ENCODE peak calls at places on chromosomes 4 and X, in eight cellular contexts. One of them, this sample, is unnamed.

GRCh38 chrX:136725446-136726104 is 55.2 kb downstream of the ARHGEF6 start:
- DNase-seq in cardiac muscle cell: no peak
- DNase-seq in type B pancreatic cell: no peak
- DNase-seq in iris pigment epithelial cell: peak; percentile 62
- DNase-seq in HEK293T: no peak
- DNase-seq in DMS153: no peak
- DNase-seq in stimulated activated CD4-positive, alpha-beta T cell treated with anti-CD3 and anti-CD28 coated beads, TNF-alpha, amount 100 ng/mL, for 48 hours: no peak
- DNase-seq in breast epithelium: peak; percentile 31
- DNase-seq in this sample: no peak

GRCh38 chrX:109475174-109475891 is 6.6 kb downstream of the GUCY2F start:
- DNase-seq in cardiac muscle cell: peak; percentile 77
- DNase-seq in type B pancreatic cell: peak; percentile 70
- DNase-seq in iris pigment epithelial cell: peak; percentile 40
- DNase-seq in HEK293T: peak; percentile 79
- DNase-seq in DMS153: no peak
- DNase-seq in stimulated activated CD4-positive, alpha-beta T cell treated with anti-CD3 and anti-CD28 coated beads, TNF-alpha, amount 100 ng/mL, for 48 hours: no peak
- DNase-seq in breast epithelium: peak; percentile 17
- DNase-seq in this sample: peak; percentile 45

GRCh38 chr4:53592128-53592527 is 842 bp upstream of the LNX1 start:
- DNase-seq in cardiac muscle cell: no peak
- DNase-seq in type B pancreatic cell: no peak
- DNase-seq in iris pigment epithelial cell: no peak
- DNase-seq in HEK293T: no peak
- DNase-seq in DMS153: no peak
- DNase-seq in stimulated activated CD4-positive, alpha-beta T cell treated with anti-CD3 and anti-CD28 coated beads, TNF-alpha, amount 100 ng/mL, for 48 hours: no peak
- DNase-seq in breast epithelium: no peak
- DNase-seq in this sample: no peak

GRCh38 chr4:52911684-52912294 is 49.7 kb downstream of the RASL11B start:
- DNase-seq in cardiac muscle cell: peak; percentile 88
- DNase-seq in type B pancreatic cell: peak; percentile 76
- DNase-seq in iris pigment epithelial cell: peak; percentile 78
- DNase-seq in HEK293T: peak; percentile 77
- DNase-seq in DMS153: peak; percentile 56
- DNase-seq in stimulated activated CD4-positive, alpha-beta T cell treated with anti-CD3 and anti-CD28 coated beads, TNF-alpha, amount 100 ng/mL, for 48 hours: peak; percentile 74
- DNase-seq in breast epithelium: peak; percentile 48
- DNase-seq in this sample: peak; percentile 75

GRCh38 chr4:140116442-140117104 is 37.4 kb downstream of the MAML3 start:
- DNase-seq in cardiac muscle cell: no peak
- DNase-seq in type B pancreatic cell: no peak
- DNase-seq in iris pigment epithelial cell: peak; percentile 47
- DNase-seq in HEK293T: no peak
- DNase-seq in DMS153: peak; percentile 16
- DNase-seq in stimulated activated CD4-positive, alpha-beta T cell treated with anti-CD3 and anti-CD28 coated beads, TNF-alpha, amount 100 ng/mL, for 48 hours: no peak
- DNase-seq in breast epithelium: no peak
- DNase-seq in this sample: no peak

GRCh38 chr4:5757536-5757935 is 46.5 kb downstream of the EVC start:
- DNase-seq in cardiac muscle cell: no peak
- DNase-seq in type B pancreatic cell: no peak
- DNase-seq in iris pigment epithelial cell: no peak
- DNase-seq in HEK293T: no peak
- DNase-seq in DMS153: no peak
- DNase-seq in stimulated activated CD4-positive, alpha-beta T cell treated with anti-CD3 and anti-CD28 coated beads, TNF-alpha, amount 100 ng/mL, for 48 hours: no peak
- DNase-seq in breast epithelium: no peak
- DNase-seq in this sample: no peak

GRCh38 chr4:99886146-99886545 is 8.1 kb downstream of the LAMTOR3 start:
- DNase-seq in cardiac muscle cell: no peak
- DNase-seq in type B pancreatic cell: no peak
- DNase-seq in iris pigment epithelial cell: peak; percentile 60
- DNase-seq in HEK293T: no peak
- DNase-seq in DMS153: no peak
- DNase-seq in stimulated activated CD4-positive, alpha-beta T cell treated with anti-CD3 and anti-CD28 coated beads, TNF-alpha, amount 100 ng/mL, for 48 hours: no peak
- DNase-seq in breast epithelium: no peak
- DNase-seq in this sample: no peak

GRCh38 chr4:108620933-108621905 is 843 bp downstream of the RPL34 start:
- DNase-seq in cardiac muscle cell: no peak
- DNase-seq in type B pancreatic cell: no peak
- DNase-seq in iris pigment epithelial cell: no peak
- DNase-seq in HEK293T: no peak
- DNase-seq in DMS153: no peak
- DNase-seq in stimulated activated CD4-positive, alpha-beta T cell treated with anti-CD3 and anti-CD28 coated beads, TNF-alpha, amount 100 ng/mL, for 48 hours: no peak
- DNase-seq in breast epithelium: no peak
- DNase-seq in this sample: no peak

GRCh38 chr4:242121-242848 is 63.0 kb downstream of the ZNF732 start:
- DNase-seq in cardiac muscle cell: peak; percentile 73
- DNase-seq in type B pancreatic cell: no peak
- DNase-seq in iris pigment epithelial cell: peak; percentile 49
- DNase-seq in HEK293T: peak; percentile 52
- DNase-seq in DMS153: peak; percentile 19
- DNase-seq in stimulated activated CD4-positive, alpha-beta T cell treated with anti-CD3 and anti-CD28 coated beads, TNF-alpha, amount 100 ng/mL, for 48 hours: peak; percentile 32
- DNase-seq in breast epithelium: peak; percentile 24
- DNase-seq in this sample: no peak

GRCh38 chrX:137313627-137314026 is 252.3 kb upstream of the ZIC3 start:
- DNase-seq in cardiac muscle cell: no peak
- DNase-seq in type B pancreatic cell: no peak
- DNase-seq in iris pigment epithelial cell: no peak
- DNase-seq in HEK293T: no peak
- DNase-seq in DMS153: no peak
- DNase-seq in stimulated activated CD4-positive, alpha-beta T cell treated with anti-CD3 and anti-CD28 coated beads, TNF-alpha, amount 100 ng/mL, for 48 hours: no peak
- DNase-seq in breast epithelium: no peak
- DNase-seq in this sample: no peak

GRCh38 chr4:184649971-184650855 is 675 bp downstream of the PRIMPOL start:
- DNase-seq in cardiac muscle cell: peak; percentile 47
- DNase-seq in type B pancreatic cell: no peak
- DNase-seq in iris pigment epithelial cell: peak; percentile 67
- DNase-seq in HEK293T: no peak
- DNase-seq in DMS153: no peak
- DNase-seq in stimulated activated CD4-positive, alpha-beta T cell treated with anti-CD3 and anti-CD28 coated beads, TNF-alpha, amount 100 ng/mL, for 48 hours: no peak
- DNase-seq in breast epithelium: peak; percentile 25
- DNase-seq in this sample: peak; percentile 11

GRCh38 chrX:53056292-53056691 is 7.7 kb downstream of the GPR173 start:
- DNase-seq in cardiac muscle cell: no peak
- DNase-seq in type B pancreatic cell: no peak
- DNase-seq in iris pigment epithelial cell: no peak
- DNase-seq in HEK293T: no peak
- DNase-seq in DMS153: no peak
- DNase-seq in stimulated activated CD4-positive, alpha-beta T cell treated with anti-CD3 and anti-CD28 coated beads, TNF-alpha, amount 100 ng/mL, for 48 hours: no peak
- DNase-seq in breast epithelium: no peak
- DNase-seq in this sample: no peak

GRCh38 chr4:165814256-165815010 is 58.6 kb upstream of the TLL1 start:
- DNase-seq in cardiac muscle cell: no peak
- DNase-seq in type B pancreatic cell: no peak
- DNase-seq in iris pigment epithelial cell: peak; percentile 30
- DNase-seq in HEK293T: no peak
- DNase-seq in DMS153: no peak
- DNase-seq in stimulated activated CD4-positive, alpha-beta T cell treated with anti-CD3 and anti-CD28 coated beads, TNF-alpha, amount 100 ng/mL, for 48 hours: no peak
- DNase-seq in breast epithelium: no peak
- DNase-seq in this sample: no peak

GRCh38 chr4:101160792-101161592 is 186.3 kb downstream of the PPP3CA start:
- DNase-seq in cardiac muscle cell: no peak
- DNase-seq in type B pancreatic cell: no peak
- DNase-seq in iris pigment epithelial cell: no peak
- DNase-seq in HEK293T: no peak
- DNase-seq in DMS153: no peak
- DNase-seq in stimulated activated CD4-positive, alpha-beta T cell treated with anti-CD3 and anti-CD28 coated beads, TNF-alpha, amount 100 ng/mL, for 48 hours: no peak
- DNase-seq in breast epithelium: no peak
- DNase-seq in this sample: no peak

This sample was measured in neuronal stem cell.